ENCODE peak calls at places on chromosomes 2 and 18, in ten cellular contexts. U is bronchial epithelial cell, Z is epithelial cell of esophagus, H is stomach, D is A549, E is esophagus squamous epithelium, T is tibial nerve, K is left lung, S is choroid plexus epithelial cell, F is fibroblast of lung. A is an unnamed sample.

GRCh38 chr2:72109291-72109690 is 38.4 kb downstream of the CYP26B1 start:
- DNase-seq in S (no peak), K (no peak), U (peak), F (no peak), Z (peak), T (no peak), H (no peak), D (no peak), E (no peak), A (no peak)

GRCh38 chr2:133927894-133928293 is 326.0 kb upstream of the MGAT5 start:
- DNase-seq in Z (no peak), E (no peak), D (no peak), F (no peak), S (no peak), H (no peak), K (no peak), T (no peak), U (no peak), A (no peak)

GRCh38 chr2:112869258-112869842 is 32.8 kb upstream of the IL1B start:
- DNase-seq in Z (peak), T (peak), S (peak), H (peak), U (peak), E (peak), K (peak), F (peak), D (peak), A (peak)

GRCh38 chr2:28729698-28730097 is 21.9 kb upstream of the PPP1CB start:
- DNase-seq in F (no peak), D (no peak), T (no peak), E (no peak), U (peak), K (no peak), Z (peak), H (no peak), S (peak), A (no peak)

GRCh38 chr18:78319934-78320333 is 659.7 kb upstream of the SALL3 start:
- DNase-seq in K (no peak), H (no peak), D (no peak), T (no peak), S (no peak), U (no peak), Z (no peak), F (no peak), E (no peak), A (no peak)

GRCh38 chr2:218501665-218502064 is 66.5 kb downstream of the USP37 start:
- DNase-seq in S (peak), Z (no peak), U (peak), D (no peak), K (no peak), T (no peak), H (no peak), F (peak), E (no peak), A (no peak)

GRCh38 chr2:3001595-3002184 is 375.9 kb downstream of the EIPR1 start:
- DNase-seq in T (no peak), D (peak), S (peak), E (no peak), U (no peak), K (no peak), F (no peak), Z (no peak), H (no peak), A (no peak)

GRCh38 chr2:16241166-16242160 is 301.1 kb downstream of the MYCN start:
- DNase-seq in K (no peak), E (no peak), S (no peak), T (no peak), Z (no peak), H (no peak), D (no peak), F (no peak), U (no peak), A (no peak)

GRCh38 chr2:70354264-70354949 is 52.5 kb upstream of the FAM136A start:
- DNase-seq in K (no peak), T (no peak), U (peak), E (no peak), F (no peak), Z (peak), D (no peak), H (no peak), S (no peak), A (no peak)

GRCh38 chr2:237592425-237592980 is 2.0 kb upstream of the RAB17 start:
- DNase-seq in H (no peak), Z (no peak), D (no peak), S (no peak), K (no peak), E (no peak), F (no peak), U (no peak), T (no peak), A (no peak)

GRCh38 chr2:19357383-19358241 is 811 bp downstream of the OSR1 start:
- DNase-seq in S (peak), Z (peak), T (no peak), H (peak), D (no peak), K (peak), F (peak), E (no peak), U (peak), A (no peak)

GRCh38 chr2:238270606-238271005 is 17.8 kb downstream of the PER2 start:
- DNase-seq in S (no peak), T (no peak), E (no peak), H (no peak), F (no peak), Z (no peak), U (no peak), K (peak), D (no peak), A (peak)

GRCh38 chr2:171811229-171811628 is 82.8 kb downstream of the SLC25A12 start:
- DNase-seq in K (no peak), U (peak), H (no peak), D (peak), S (peak), F (peak), E (no peak), Z (peak), T (no peak), A (no peak)

GRCh38 chr2:80054339-80054675 is 250.2 kb downstream of the LRRTM1 start:
- DNase-seq in F (no peak), U (peak), H (no peak), S (no peak), T (no peak), Z (peak), K (no peak), D (no peak), E (no peak), A (no peak)

GRCh38 chr2:88452151-88452851 is at the start of gene FOXI3:
- DNase-seq in D (no peak), S (no peak), E (no peak), F (no peak), T (no peak), K (no peak), Z (peak), H (no peak), U (no peak), A (no peak)

GRCh38 chr2:137960223-137960622 is 4.0 kb upstream of the HNMT start:
- DNase-seq in H (no peak), F (no peak), T (no peak), E (no peak), D (no peak), U (peak), K (no peak), S (no peak), Z (no peak), A (no peak)

GRCh38 chr2:20391951-20392699 is 41.5 kb upstream of the PUM2 start:
- DNase-seq in S (no peak), E (no peak), T (no peak), U (peak), H (no peak), Z (peak), D (peak), F (no peak), K (no peak), A (no peak)

GRCh38 chr2:181380581-181380980 is 76.6 kb upstream of the ITGA4 start:
- DNase-seq in U (no peak), E (no peak), T (no peak), F (no peak), K (no peak), D (no peak), H (no peak), S (no peak), Z (no peak), A (no peak)

GRCh38 chr2:73981081-73981968 is 3.4 kb upstream of the TET3 start:
- DNase-seq in E (no peak), Z (peak), T (no peak), K (peak), S (no peak), H (peak), U (peak), F (no peak), D (peak), A (peak)

GRCh38 chr18:65975536-65975935 is 224.7 kb downstream of the CDH7 start:
- DNase-seq in F (peak), D (no peak), H (no peak), E (no peak), K (no peak), Z (no peak), S (peak), U (peak), T (no peak), A (no peak)

GRCh38 chr2:156182132-156182531 is 150.4 kb downstream of the NR4A2 start:
- DNase-seq in Z (peak), T (no peak), U (peak), F (no peak), S (no peak), E (no peak), D (peak), K (no peak), H (peak), A (no peak)

GRCh38 chr18:30481871-30482270 is 560.7 kb downstream of the DSC3 start:
- DNase-seq in Z (peak), F (no peak), E (no peak), S (no peak), T (no peak), U (no peak), K (no peak), H (no peak), D (no peak), A (no peak)
- H3K4me3 ChIP-seq in Z (no peak), F (no peak), E (no peak), S (no peak), T (no peak), U (no peak), K (no peak), H (no peak), D (no peak), A (no peak)

GRCh38 chr2:64699712-64700111 is 46.0 kb upstream of the SERTAD2 start:
- DNase-seq in Z (no peak), T (no peak), U (no peak), S (no peak), E (no peak), D (peak), K (no peak), F (no peak), H (no peak), A (no peak)
- H3K4me3 ChIP-seq in Z (no peak), T (no peak), U (no peak), S (no peak), E (no peak), D (no peak), K (no peak), F (no peak), H (no peak), A (no peak)

GRCh38 chr2:131122496-131122895 is 17.4 kb downstream of the PLEKHB2 start:
- DNase-seq in U (no peak), E (no peak), K (no peak), T (no peak), S (no peak), Z (no peak), F (no peak), D (no peak), H (no peak), A (no peak)

GRCh38 chr2:131125195-131125757 is 20.1 kb downstream of the PLEKHB2 start:
- DNase-seq in D (no peak), H (no peak), K (no peak), F (no peak), S (no peak), T (no peak), Z (no peak), U (no peak), E (no peak), A (no peak)

GRCh38 chr2:131121464-131121863 is 16.3 kb downstream of the PLEKHB2 start:
- DNase-seq in Z (no peak), T (no peak), S (peak), E (no peak), F (no peak), U (no peak), H (no peak), D (no peak), K (no peak), A (no peak)

GRCh38 chr2:131123192-131123591 is 18.1 kb downstream of the PLEKHB2 start:
- DNase-seq in Z (no peak), F (no peak), S (no peak), U (no peak), H (no peak), T (no peak), E (no peak), D (no peak), K (no peak), A (no peak)

GRCh38 chr2:131120815-131121317 is 15.7 kb downstream of the PLEKHB2 start:
- DNase-seq in K (no peak), F (no peak), E (no peak), D (no peak), Z (no peak), U (no peak), T (no peak), S (no peak), H (no peak), A (no peak)
- H3K4me3 ChIP-seq in K (no peak), F (no peak), E (no peak), D (no peak), Z (no peak), U (no peak), T (no peak), S (no peak), H (no peak), A (no peak)

DNA sequence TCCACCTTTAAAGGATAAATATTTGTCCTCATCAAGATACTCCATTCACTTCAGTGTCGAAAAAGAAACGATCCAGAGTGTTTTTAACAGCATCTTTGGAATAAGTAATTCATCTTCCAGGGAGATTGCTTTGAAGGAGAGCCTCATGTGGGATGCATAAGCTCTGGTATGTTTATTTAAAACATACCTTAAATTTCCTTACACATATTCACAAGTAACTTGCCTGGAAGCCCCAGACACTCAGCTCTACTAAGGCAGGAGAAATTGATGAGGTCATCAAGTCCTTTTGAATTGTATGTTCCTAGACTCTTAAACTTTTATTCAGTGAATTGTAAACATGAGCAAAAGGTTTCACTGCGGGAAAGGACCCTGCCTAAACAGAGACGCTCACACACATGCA is 103.0 kb downstream of the CDK15 start:
- DNase-seq in S (peak), K (no peak), D (peak), F (peak), Z (peak), E (no peak), T (no peak), U (peak), H (no peak), A (no peak)
- H3K4me3 ChIP-seq in S (peak), K (no peak), D (no peak), F (peak), Z (no peak), E (no peak), T (no peak), U (no peak), H (no peak), A (no peak)

GRCh38 chr2:46187112-46187618 is 110.0 kb upstream of the EPAS1 start:
- DNase-seq in H (peak), Z (no peak), T (no peak), K (no peak), F (peak), D (no peak), U (no peak), E (no peak), S (peak), A (peak)
- H3K4me3 ChIP-seq in H (peak), Z (no peak), T (peak), K (no peak), F (peak), D (no peak), U (no peak), E (peak), S (no peak), A (no peak)

GRCh38 chr2:241857041-241857541 is 1.6 kb downstream of the PDCD1 start:
- DNase-seq in U (no peak), F (no peak), Z (no peak), D (no peak), E (no peak), H (no peak), K (peak), S (no peak), T (no peak), A (no peak)

GRCh38 chr2:241859436-241860183 is 916 bp upstream of the PDCD1 start:
- DNase-seq in E (no peak), H (no peak), S (peak), F (peak), Z (no peak), T (peak), K (peak), U (no peak), D (no peak), A (peak)

GRCh38 chr2:241857572-241858121 is 1.0 kb downstream of the PDCD1 start:
- DNase-seq in K (peak), F (no peak), T (no peak), U (no peak), S (no peak), E (no peak), D (no peak), H (no peak), Z (no peak), A (peak)

GRCh38 chr2:241859017-241859435 is 332 bp upstream of the PDCD1 start:
- DNase-seq in E (no peak), S (no peak), T (no peak), D (no peak), F (no peak), U (no peak), H (no peak), Z (no peak), K (peak), A (peak)

DNA sequence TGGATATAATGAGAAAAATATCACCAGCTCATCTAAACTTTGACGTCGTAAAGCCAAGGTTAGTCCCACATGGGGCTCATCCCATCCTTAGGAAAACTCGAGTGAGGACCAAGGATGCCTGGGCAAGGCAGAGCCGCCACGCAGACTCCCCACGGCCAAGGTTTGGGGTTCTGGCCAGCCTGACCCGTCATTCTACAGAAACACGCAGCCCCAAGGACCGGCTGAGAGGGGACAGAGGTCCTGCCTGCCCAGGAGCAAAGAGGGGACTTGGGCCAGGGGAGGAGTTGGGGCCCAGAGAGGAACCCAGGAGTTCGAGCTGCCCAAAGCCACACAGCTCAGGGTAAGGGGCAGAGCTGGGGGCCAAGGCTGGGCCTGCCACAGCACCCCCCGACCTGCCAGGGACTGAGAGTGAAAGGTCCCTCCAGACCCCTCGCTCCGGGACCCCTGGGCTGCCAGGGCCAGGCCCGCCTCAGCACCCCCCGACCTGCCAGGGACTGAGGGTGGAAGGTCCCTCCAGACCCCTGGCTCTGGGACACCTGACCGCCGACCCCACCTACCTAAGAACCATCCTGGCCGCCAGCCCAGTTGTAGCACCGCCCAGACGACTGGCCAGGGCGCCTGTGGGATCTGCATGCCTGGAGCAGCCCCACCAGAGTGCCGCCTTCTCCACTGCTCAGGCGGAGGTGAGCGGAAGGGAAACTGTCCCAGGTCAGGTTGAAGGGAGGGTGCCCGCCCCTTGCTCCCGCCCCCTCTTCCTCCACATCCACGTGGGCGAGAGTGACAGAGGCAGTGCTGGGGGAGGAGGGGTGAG is at the start of gene PDCD1:
- DNase-seq in K (peak), E (no peak), D (no peak), T (no peak), H (peak), Z (no peak), U (no peak), S (no peak), F (no peak), A (peak)
- H3K4me3 ChIP-seq in K (peak), E (peak), D (no peak), T (peak), H (peak), Z (no peak), U (no peak), S (no peak), F (peak), A (no peak)

GRCh38 chr2:85439986-85440385 is 21.5 kb downstream of the SH2D6 start:
- DNase-seq in H (no peak), K (peak), U (no peak), T (no peak), D (no peak), F (no peak), Z (no peak), E (no peak), S (no peak), A (no peak)

GRCh38 chr2:85439111-85439477 is 20.6 kb downstream of the SH2D6 start:
- DNase-seq in K (no peak), E (no peak), F (no peak), H (no peak), T (no peak), U (no peak), S (no peak), Z (no peak), D (no peak), A (no peak)

GRCh38 chr2:85436836-85437487 is 18.4 kb downstream of the SH2D6 start:
- DNase-seq in K (no peak), S (peak), Z (no peak), U (no peak), F (no peak), T (no peak), D (no peak), H (no peak), E (no peak), A (no peak)

GRCh38 chr2:85437488-85438290 is 19.2 kb downstream of the SH2D6 start:
- DNase-seq in T (peak), E (no peak), F (peak), S (peak), Z (peak), K (peak), H (peak), D (peak), U (peak), A (peak)

GRCh38 chr2:85438291-85439110 is 20.0 kb downstream of the SH2D6 start:
- DNase-seq in U (no peak), F (no peak), T (no peak), H (peak), K (no peak), Z (no peak), E (no peak), S (no peak), D (no peak), A (no peak)
- H3K4me3 ChIP-seq in U (peak), F (no peak), T (peak), H (peak), K (peak), Z (no peak), E (peak), S (peak), D (peak), A (no peak)